ENCODE peak calls at places on chromosomes 3 and 15, in seven cellular contexts. One of them, this sample, is unnamed.

GRCh38 chr3:37853691-37854413 is 7.8 kb upstream of the CTDSPL start:
- DNase-seq in kidney tubule cell: no peak
- DNase-seq in NCI-H1105 treated with DMSO at 0.1 percent for 48 hours: peak
- DNase-seq in effector CD4-positive, alpha-beta T cell: no peak
- DNase-seq in GM04504: no peak
- DNase-seq in activated T-helper 9 cell treated with anti-CD3 and anti-CD28 coated beads, Interleukin-2, amount 50 U/mL, for 16 hours: no peak
- DNase-seq in MV-4-11: no peak
- DNase-seq in this sample: no peak

GRCh38 chr3:157204431-157204830 is 44.5 kb upstream of the CCNL1 start:
- DNase-seq in activated T-helper 9 cell treated with anti-CD3 and anti-CD28 coated beads, Interleukin-2, amount 50 U/mL, for 16 hours: no peak
- DNase-seq in effector CD4-positive, alpha-beta T cell: no peak
- DNase-seq in kidney tubule cell: peak
- DNase-seq in GM04504: peak
- DNase-seq in NCI-H1105 treated with DMSO at 0.1 percent for 48 hours: peak
- DNase-seq in MV-4-11: no peak
- DNase-seq in this sample: no peak

GRCh38 chr15:94230886-94231727 is at the start of gene MCTP2:
- DNase-seq in activated T-helper 9 cell treated with anti-CD3 and anti-CD28 coated beads, Interleukin-2, amount 50 U/mL, for 16 hours: peak
- DNase-seq in MV-4-11: no peak
- DNase-seq in GM04504: no peak
- DNase-seq in NCI-H1105 treated with DMSO at 0.1 percent for 48 hours: peak
- DNase-seq in effector CD4-positive, alpha-beta T cell: peak
- DNase-seq in kidney tubule cell: peak
- DNase-seq in this sample: no peak

GRCh38 chr15:78105541-78106241 is 13.3 kb downstream of the SH2D7 start:
- DNase-seq in NCI-H1105 treated with DMSO at 0.1 percent for 48 hours: no peak
- DNase-seq in activated T-helper 9 cell treated with anti-CD3 and anti-CD28 coated beads, Interleukin-2, amount 50 U/mL, for 16 hours: no peak
- DNase-seq in kidney tubule cell: no peak
- DNase-seq in effector CD4-positive, alpha-beta T cell: no peak
- DNase-seq in MV-4-11: peak
- DNase-seq in GM04504: no peak
- DNase-seq in this sample: no peak

GRCh38 chr3:48856469-48856868 is 8.8 kb upstream of the PRKAR2A start:
- DNase-seq in activated T-helper 9 cell treated with anti-CD3 and anti-CD28 coated beads, Interleukin-2, amount 50 U/mL, for 16 hours: no peak
- DNase-seq in NCI-H1105 treated with DMSO at 0.1 percent for 48 hours: no peak
- DNase-seq in kidney tubule cell: no peak
- DNase-seq in effector CD4-positive, alpha-beta T cell: no peak
- DNase-seq in GM04504: no peak
- DNase-seq in MV-4-11: no peak
- DNase-seq in this sample: no peak

GRCh38 chr3:79005084-79005483 is 762.7 kb downstream of the ROBO1 start:
- DNase-seq in effector CD4-positive, alpha-beta T cell: no peak
- DNase-seq in kidney tubule cell: no peak
- DNase-seq in GM04504: no peak
- DNase-seq in activated T-helper 9 cell treated with anti-CD3 and anti-CD28 coated beads, Interleukin-2, amount 50 U/mL, for 16 hours: no peak
- DNase-seq in MV-4-11: no peak
- DNase-seq in NCI-H1105 treated with DMSO at 0.1 percent for 48 hours: no peak
- DNase-seq in this sample: no peak

GRCh38 chr15:70127288-70127746 is 29.6 kb upstream of the TLE3 start:
- DNase-seq in kidney tubule cell: peak
- DNase-seq in MV-4-11: no peak
- DNase-seq in activated T-helper 9 cell treated with anti-CD3 and anti-CD28 coated beads, Interleukin-2, amount 50 U/mL, for 16 hours: no peak
- DNase-seq in NCI-H1105 treated with DMSO at 0.1 percent for 48 hours: no peak
- DNase-seq in GM04504: no peak
- DNase-seq in effector CD4-positive, alpha-beta T cell: no peak
- DNase-seq in this sample: peak

GRCh38 chr15:34185666-34186065 is 24.2 kb downstream of the KATNBL1 start:
- DNase-seq in MV-4-11: peak
- DNase-seq in kidney tubule cell: no peak
- DNase-seq in GM04504: no peak
- DNase-seq in NCI-H1105 treated with DMSO at 0.1 percent for 48 hours: no peak
- DNase-seq in activated T-helper 9 cell treated with anti-CD3 and anti-CD28 coated beads, Interleukin-2, amount 50 U/mL, for 16 hours: no peak
- DNase-seq in effector CD4-positive, alpha-beta T cell: no peak
- DNase-seq in this sample: no peak